ENCODE peak calls at places on chromosomes 13 and 19, in ten cellular contexts. O, Y, S, D, E, Z, R, C, N and J are unnamed samples.

GRCh38 chr19:12695997-12696365 is 450 bp downstream of the FBXW9 start:
- DNase-seq in O (no peak), Y (no peak), S (no peak), D (peak; percentile 10), E (no peak), Z (no peak), R (no peak), C (no peak), N (no peak), J (no peak)

GRCh38 chr19:46616631-46617322 is 8.1 kb downstream of the PTGIR start:
- DNase-seq in O (no peak), Y (peak; percentile 74), S (peak; percentile 89), D (peak; percentile 96), E (peak; percentile 83), Z (peak; percentile 83), R (no peak), C (no peak), N (peak; percentile 50), J (peak; percentile 71)

GRCh38 chr19:44696939-44697669 is 1.8 kb upstream of the CEACAM16 start:
- DNase-seq in O (no peak), Y (no peak), S (no peak), D (no peak), E (no peak), Z (no peak), R (no peak), C (no peak), N (no peak), J (no peak)

GRCh38 chr19:16224266-16225045 is 26.7 kb downstream of the AP1M1 start:
- DNase-seq in O (no peak), Y (no peak), S (no peak), D (no peak), E (no peak), Z (no peak), R (no peak), C (peak; percentile 3), N (no peak), J (no peak)

GRCh38 chr13:101706651-101707050 is 254.2 kb downstream of the ITGBL1 start:
- DNase-seq in O (peak; percentile 51), Y (no peak), S (no peak), D (peak; percentile 2), E (no peak), Z (peak; percentile 5), R (no peak), C (no peak), N (peak; percentile 99), J (no peak)

GRCh38 chr13:24199016-24199415 is 38.5 kb downstream of the SPATA13 start:
- DNase-seq in O (no peak), Y (no peak), S (no peak), D (no peak), E (no peak), Z (no peak), R (peak; percentile 34), C (no peak), N (no peak), J (no peak)

GRCh38 chr19:52735734-52736133 is 890 bp upstream of the ZNF611 start:
- DNase-seq in O (no peak), Y (peak; percentile 40), S (peak; percentile 97), D (no peak), E (peak; percentile 90), Z (peak; percentile 90), R (peak; percentile 55), C (no peak), N (no peak), J (peak; percentile 76)

GRCh38 chr19:1467512-1468273 is 11.3 kb downstream of the C19orf25 start:
- DNase-seq in O (no peak), Y (no peak), S (no peak), D (no peak), E (peak; percentile 66), Z (no peak), R (no peak), C (no peak), N (no peak), J (peak; percentile 14)

GRCh38 chr19:51712461-51713081 is 11.2 kb downstream of the HAS1 start:
- DNase-seq in O (no peak), Y (no peak), S (peak; percentile 87), D (peak; percentile 59), E (peak; percentile 73), Z (peak; percentile 57), R (no peak), C (no peak), N (peak; percentile 27), J (no peak)

GRCh38 chr19:12350185-12350889 is 15.1 kb downstream of the ZNF442 start:
- DNase-seq in O (no peak), Y (no peak), S (peak; percentile 4), D (no peak), E (no peak), Z (no peak), R (no peak), C (no peak), N (peak; percentile 3), J (no peak)

GRCh38 chr19:39444598-39445257 is 654 bp upstream of the SUPT5H start:
- DNase-seq in O (no peak), Y (no peak), S (peak; percentile 44), D (no peak), E (no peak), Z (no peak), R (no peak), C (no peak), N (peak; percentile 38), J (no peak)

GRCh38 chr13:44404261-44405139 is 30.9 kb downstream of the SERP2 start:
- DNase-seq in O (no peak), Y (no peak), S (peak; percentile 46), D (no peak), E (peak; percentile 40), Z (peak; percentile 56), R (no peak), C (no peak), N (no peak), J (no peak)

GRCh38 chr13:44409595-44409994 is 36.0 kb downstream of the SERP2 start:
- DNase-seq in O (no peak), Y (no peak), S (no peak), D (no peak), E (no peak), Z (no peak), R (no peak), C (no peak), N (no peak), J (no peak)

GRCh38 chr13:44406617-44407016 is 33.0 kb downstream of the SERP2 start:
- DNase-seq in O (no peak), Y (no peak), S (no peak), D (no peak), E (no peak), Z (no peak), R (no peak), C (no peak), N (no peak), J (no peak)

GRCh38 chr13:44407891-44408290 is 34.3 kb downstream of the SERP2 start:
- DNase-seq in O (no peak), Y (no peak), S (no peak), D (no peak), E (no peak), Z (no peak), R (no peak), C (no peak), N (no peak), J (no peak)

GRCh38 chr13:44407379-44407778 is 33.8 kb downstream of the SERP2 start:
- DNase-seq in O (no peak), Y (no peak), S (peak; percentile 41), D (no peak), E (no peak), Z (no peak), R (no peak), C (no peak), N (no peak), J (no peak)
- TF ChIP-seq CTCF in O (peak; percentile 14), Y (no peak), S (peak; percentile 9), D (no peak), E (no peak), Z (no peak), R (no peak), C (no peak), N (no peak), J (no peak)

GRCh38 chr13:40146586-40147240 is 491.3 kb downstream of the COG6 start:
- DNase-seq in O (no peak), Y (no peak), S (no peak), D (no peak), E (no peak), Z (no peak), R (no peak), C (peak; percentile 21), N (no peak), J (no peak)
- H3K4me3 ChIP-seq in O (no peak overlapping the region), Y (no peak overlapping the region), S (no peak overlapping the region), D (no peak overlapping the region), E (no peak overlapping the region), Z (no peak overlapping the region), R (no peak overlapping the region), C (no peak overlapping the region), N (no peak overlapping the region), J (no peak overlapping the region)

GRCh38 chr19:35693422-35693821 is 10.9 kb upstream of the ZBTB32 start:
- DNase-seq in O (no peak), Y (no peak), S (no peak), D (no peak), E (no peak), Z (no peak), R (no peak), C (no peak), N (no peak), J (no peak)

GRCh38 chr19:35695895-35696422 is 8.4 kb upstream of the ZBTB32 start:
- DNase-seq in O (no peak), Y (no peak), S (no peak), D (no peak), E (no peak), Z (no peak), R (no peak), C (no peak), N (no peak), J (no peak)

GRCh38 chr19:35693835-35694599 is 10.3 kb upstream of the ZBTB32 start:
- DNase-seq in O (peak; percentile 71), Y (peak; percentile 90), S (peak; percentile 94), D (peak; percentile 97), E (peak; percentile 93), Z (peak; percentile 94), R (peak; percentile 86), C (peak; percentile 94), N (peak; percentile 84), J (peak; percentile 81)

GRCh38 chr19:35692010-35692409 is 12.3 kb upstream of the ZBTB32 start:
- DNase-seq in O (no peak), Y (no peak), S (no peak), D (no peak), E (no peak), Z (no peak), R (no peak), C (no peak), N (no peak), J (no peak)

DNA sequence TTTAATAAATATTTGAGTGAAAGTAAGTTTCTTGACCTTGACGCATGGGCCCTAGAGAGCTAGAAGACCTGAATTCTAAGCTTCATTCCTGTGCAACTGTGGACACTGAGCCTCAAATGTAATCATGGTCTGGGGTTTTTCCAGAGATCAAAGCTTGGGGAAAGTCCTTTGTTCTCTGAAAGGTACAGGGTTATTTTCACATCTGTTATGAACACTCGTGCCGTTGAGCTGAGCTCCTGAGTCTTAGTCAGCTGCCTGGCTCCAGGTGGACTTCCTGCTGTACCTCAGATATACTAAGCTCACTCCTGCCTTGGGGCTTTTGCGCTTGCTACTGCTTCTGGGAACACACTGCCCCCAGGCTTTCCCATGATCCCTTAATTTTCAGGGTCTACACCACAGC is 7.5 kb upstream of the ZBTB32 start:
- DNase-seq in O (no peak), Y (no peak), S (no peak), D (no peak), E (no peak), Z (no peak), R (no peak), C (no peak), N (no peak), J (no peak)
- H3K27ac ChIP-seq in O (no peak overlapping the region), Y (no peak overlapping the region), S (no peak overlapping the region), D (no peak overlapping the region), E (no peak overlapping the region), Z (no peak overlapping the region), R (no peak overlapping the region), C (no peak overlapping the region), N (no peak overlapping the region), J (no peak overlapping the region)

GRCh38 chr13:110251227-110251791 is 55.6 kb downstream of the COL4A1 start:
- DNase-seq in O (no peak), Y (no peak), S (no peak), D (no peak), E (no peak), Z (no peak), R (no peak), C (no peak), N (no peak), J (no peak)
- TF ChIP-seq CTCF in O (no peak), Y (no peak), S (no peak), D (no peak), E (no peak), Z (no peak), R (no peak), C (no peak), N (no peak), J (no peak)